ENCODE peak calls at places on chromosomes 12 and 14, in nine cellular contexts. H is omental fat pad; I is activated naive CD8-positive, alpha-beta T cell treated with anti-CD3 and anti-CD28 coated beads, Interleukin-2, amount 10 ng/mL, durations not matched to agents 7 days and 5 days; D is CD8-positive, alpha-beta T cell; Q is activated CD8-positive, alpha-beta T cell treated with anti-CD3 and anti-CD28 coated beads for 36 hours; A is K562; Y is left cardiac atrium; U is effector memory CD8-positive, alpha-beta T cell; C is DND-41. E is an unnamed sample.

GRCh38 chr12:99455350-99456037 is 192.1 kb upstream of the GARIN6 start:
- ATAC-seq in D (no peak), U (no peak), I (no peak), Y (no peak), H (no peak), Q (no peak), C (peak), A (no peak), E (peak)

GRCh38 chr14:63483315-63483714 is 59.9 kb downstream of the PPP2R5E start:
- ATAC-seq in Q (no peak), I (no peak), U (no peak), Y (peak), H (no peak), D (no peak), A (peak), C (no peak), E (peak)

GRCh38 chr14:91891721-91892220 is 24.4 kb upstream of the TC2N start:
- ATAC-seq in H (no peak), C (no peak), Y (peak), A (no peak), Q (no peak), U (no peak), I (no peak), D (no peak), E (no peak)

GRCh38 chr12:81499809-81500208 is 259.3 kb downstream of the PPFIA2 start:
- ATAC-seq in Y (peak), U (no peak), D (no peak), H (no peak), I (no peak), C (no peak), Q (no peak), A (no peak), E (no peak)

GRCh38 chr12:118334939-118335567 is 37.7 kb downstream of the TAOK3 start:
- ATAC-seq in D (no peak), Y (no peak), C (no peak), A (no peak), Q (no peak), H (no peak), U (no peak), I (no peak), E (no peak)

GRCh38 chr12:52032797-52033505 is 18.3 kb upstream of the NR4A1 start:
- ATAC-seq in A (peak), U (peak), D (peak), H (peak), C (peak), Q (peak), I (peak), Y (peak), E (peak)

GRCh38 chr14:90534091-90534837 is 137.4 kb downstream of the CALM1 start:
- ATAC-seq in Y (peak), A (peak), U (no peak), C (no peak), H (no peak), Q (no peak), I (no peak), D (no peak), E (no peak)

GRCh38 chr14:62077676-62078261 is 315.5 kb downstream of the SNAPC1 start:
- ATAC-seq in I (peak), A (no peak), U (peak), D (peak), Y (no peak), Q (peak), H (no peak), C (peak), E (no peak)

GRCh38 chr12:5442251-5443006 is 10.5 kb downstream of the NTF3 start:
- ATAC-seq in U (no peak), A (peak), I (no peak), H (no peak), Y (peak), C (no peak), D (no peak), Q (no peak), E (peak)

GRCh38 chr12:31967569-31967968 is 8.4 kb downstream of the RESF1 start:
- ATAC-seq in Q (no peak), D (peak), H (no peak), I (no peak), A (no peak), Y (no peak), U (peak), C (no peak), E (no peak)

GRCh38 chr14:66434464-66434863 is 51.7 kb upstream of the CCDC196 start:
- ATAC-seq in H (no peak), I (no peak), D (no peak), Q (no peak), C (no peak), A (no peak), U (no peak), Y (no peak), E (no peak)

GRCh38 chr14:21210023-21210422 is 54.2 kb upstream of the OR5AU1 start:
- ATAC-seq in D (no peak), Q (no peak), A (no peak), C (no peak), I (no peak), H (no peak), Y (no peak), U (no peak), E (no peak)

GRCh38 chr14:102252834-102253801 is 51.8 kb downstream of the MOK start:
- ATAC-seq in I (no peak), U (no peak), A (no peak), Y (peak), Q (no peak), H (no peak), D (no peak), C (no peak), E (no peak)

GRCh38 chr14:30928462-30928861 is 54.1 kb downstream of the COCH start:
- ATAC-seq in D (no peak), Q (peak), C (no peak), A (no peak), Y (no peak), U (no peak), H (no peak), I (no peak), E (no peak)

GRCh38 chr12:69821441-69822204 is 3.4 kb upstream of the MYRFL start:
- ATAC-seq in D (no peak), C (no peak), Q (no peak), H (no peak), U (no peak), Y (no peak), I (no peak), A (no peak), E (peak)

GRCh38 chr14:64507376-64508156 is 3.0 kb downstream of the ZBTB1 start:
- ATAC-seq in A (no peak), H (no peak), Q (no peak), C (no peak), U (no peak), D (no peak), Y (no peak), I (no peak), E (no peak)

GRCh38 chr14:69666698-69667211 is 55.4 kb downstream of the SUSD6 start:
- ATAC-seq in H (peak), D (no peak), A (no peak), I (no peak), Q (peak), Y (no peak), U (no peak), C (no peak), E (no peak)

GRCh38 chr12:10068634-10069033 is 30.2 kb downstream of the CLEC1A start:
- ATAC-seq in D (no peak), H (no peak), Q (no peak), U (peak), I (no peak), Y (peak), A (no peak), C (no peak), E (peak)

GRCh38 chr12:1252758-1253157 is 261.7 kb downstream of the ERC1 start:
- ATAC-seq in Y (no peak), D (no peak), U (no peak), I (no peak), Q (no peak), A (no peak), H (no peak), C (no peak), E (no peak)

GRCh38 chr14:74566174-74567125 is 45.6 kb downstream of the LTBP2 start:
- ATAC-seq in D (no peak), H (peak), C (no peak), I (no peak), Q (no peak), A (no peak), Y (peak), U (no peak), E (peak)

GRCh38 chr14:36579001-36579555 is 3.3 kb downstream of the NKX2-8 start:
- ATAC-seq in I (no peak), H (no peak), C (no peak), U (no peak), A (no peak), D (no peak), Q (no peak), Y (no peak), E (no peak)

GRCh38 chr12:47867496-47867941 is 37.3 kb downstream of the VDR start:
- ATAC-seq in Y (no peak), A (peak), H (no peak), I (peak), C (peak), U (no peak), Q (peak), D (no peak), E (no peak)

GRCh38 chr14:22492601-22493000 is 96.4 kb downstream of the DAD1 start:
- ATAC-seq in U (peak), Y (no peak), A (no peak), I (peak), H (no peak), D (no peak), Q (no peak), C (no peak), E (peak)

GRCh38 chr14:60514378-60515243 is 5.7 kb downstream of the SIX6 start:
- ATAC-seq in D (no peak), Y (peak), I (no peak), H (no peak), A (peak), U (no peak), Q (peak), C (no peak), E (no peak)

GRCh38 chr14:105006831-105007592 is 13.9 kb downstream of the CDCA4 start:
- ATAC-seq in H (no peak), U (no peak), Y (no peak), I (no peak), Q (no peak), A (peak), C (peak), D (no peak), E (no peak)

GRCh38 chr14:64569108-64570045 is 19.6 kb downstream of the PPP1R36 start:
- ATAC-seq in Y (peak), H (peak), U (no peak), A (no peak), D (no peak), Q (no peak), I (no peak), C (no peak), E (peak)

GRCh38 chr12:2617365-2617764 is 177.4 kb upstream of the FKBP4 start:
- ATAC-seq in Y (no peak), C (no peak), A (no peak), Q (no peak), I (no peak), D (no peak), H (no peak), U (no peak), E (no peak)

GRCh38 chr14:58298880-58299664 is 717 bp downstream of the ARID4A start:
- ATAC-seq in Y (peak), D (no peak), A (peak), I (no peak), C (peak), U (peak), Q (no peak), H (no peak), E (peak)

GRCh38 chr12:113083863-113084430 is 27.4 kb downstream of the DTX1 start:
- ATAC-seq in H (peak), A (no peak), I (no peak), C (no peak), U (no peak), Y (no peak), D (no peak), Q (no peak), E (no peak)

GRCh38 chr14:93947282-93947681 is 20.1 kb downstream of the FAM181A start:
- ATAC-seq in C (no peak), Q (no peak), H (no peak), A (peak), D (no peak), I (no peak), U (no peak), Y (no peak), E (no peak)

GRCh38 chr14:56131865-56132830 is 13.9 kb downstream of the PELI2 start:
- ATAC-seq in C (no peak), D (no peak), I (no peak), Q (no peak), Y (no peak), A (no peak), U (no peak), H (no peak), E (no peak)

GRCh38 chr12:54068423-54069070 is 14.9 kb downstream of the HOXC4 start:
- ATAC-seq in Y (no peak), D (no peak), H (peak), C (no peak), Q (no peak), A (no peak), I (no peak), U (no peak), E (no peak)

GRCh38 chr14:71534506-71534905 is 397.7 kb upstream of the RGS6 start:
- ATAC-seq in H (no peak), I (no peak), Y (no peak), U (no peak), C (no peak), A (no peak), D (no peak), Q (no peak), E (no peak)

GRCh38 chr14:50768693-50769092 is 62.3 kb downstream of the NIN start:
- ATAC-seq in H (no peak), Q (no peak), D (no peak), I (no peak), C (no peak), Y (no peak), A (no peak), U (no peak), E (no peak)

GRCh38 chr12:121827351-121828099 is 23.7 kb downstream of the SETD1B start:
- ATAC-seq in I (no peak), H (no peak), D (no peak), C (no peak), U (no peak), Q (no peak), A (no peak), Y (no peak), E (peak)

GRCh38 chr12:56995201-56995929 is 11.0 kb downstream of the ZBTB39 start:
- ATAC-seq in A (no peak), D (no peak), U (no peak), C (no peak), I (no peak), Y (no peak), H (no peak), Q (no peak), E (no peak)

GRCh38 chr12:3132636-3133409 is 55.6 kb downstream of the TSPAN9 start:
- ATAC-seq in U (no peak), Y (peak), Q (no peak), D (no peak), C (no peak), I (no peak), A (peak), H (no peak), E (no peak)

GRCh38 chr12:124391340-124392261 is 96.7 kb downstream of the RFLNA start:
- ATAC-seq in Y (no peak), D (peak), A (peak), C (no peak), U (no peak), I (peak), H (peak), Q (peak), E (peak)

GRCh38 chr12:117006333-117006732 is 92.9 kb downstream of the TESC start:
- ATAC-seq in A (no peak), Y (no peak), D (no peak), I (no peak), H (no peak), U (no peak), C (no peak), Q (no peak), E (no peak)